ENCODE peak calls at places on chromosomes 4 and X, in ten cellular contexts. N, Z, T, Q, C, K, O, U, P and A are unnamed samples.

GRCh38 chr4:74770511-74770910 is 23.8 kb downstream of the BTC start:
- DNase-seq in K (no peak), C (no peak), Q (no peak), U (no peak), O (no peak), N (no peak), T (no peak), Z (no peak), P (no peak), A (no peak)

GRCh38 chr4:41379230-41379629 is 122.5 kb downstream of the UCHL1 start:
- DNase-seq in N (no peak), K (no peak), O (no peak), C (no peak), U (no peak), T (no peak), P (no peak), Q (no peak), Z (no peak), A (no peak)

GRCh38 chr4:6427439-6428090 is 44.8 kb downstream of the PPP2R2C start:
- DNase-seq in C (no peak), Q (no peak), N (no peak), Z (no peak), U (no peak), O (no peak), P (no peak), T (no peak), K (no peak), A (no peak)

GRCh38 chr4:184807261-184807660 is 18.5 kb downstream of the ACSL1 start:
- DNase-seq in T (no peak), U (no peak), O (no peak), K (no peak), Q (no peak), P (no peak), Z (no peak), C (no peak), N (no peak), A (no peak)

GRCh38 chrX:46912098-46912672 is at the start of gene JADE3:
- DNase-seq in Z (peak), C (peak), U (peak), K (no peak), P (no peak), N (peak), Q (peak), O (no peak), T (peak), A (peak)

GRCh38 chr4:168451744-168452394 is 28.4 kb downstream of the DDX60L start:
- DNase-seq in K (no peak), P (peak), Z (no peak), N (peak), T (peak), Q (no peak), U (no peak), O (no peak), C (peak), A (no peak)

GRCh38 chrX:119541188-119541587 is 24.0 kb downstream of the STEEP1 start:
- DNase-seq in Q (no peak), Z (no peak), T (peak), O (peak), P (peak), C (peak), K (no peak), U (no peak), N (peak), A (no peak)

GRCh38 chr4:164779811-164780216 is 25.9 kb downstream of the SMIM31 start:
- DNase-seq in P (no peak), C (peak), O (no peak), T (peak), Z (no peak), K (no peak), Q (no peak), N (peak), U (peak), A (peak)

GRCh38 chr4:167786504-167786903 is 305.8 kb upstream of the ANXA10 start:
- DNase-seq in C (no peak), U (no peak), Q (no peak), T (no peak), N (no peak), K (no peak), Z (no peak), P (no peak), O (no peak), A (no peak)

GRCh38 chr4:176273741-176274140 is 4.7 kb upstream of the ASB5 start:
- DNase-seq in Q (no peak), C (no peak), N (no peak), O (no peak), P (no peak), Z (no peak), T (no peak), K (no peak), U (no peak), A (no peak)

GRCh38 chr4:127071443-127071842 is 561.3 kb upstream of the INTU start:
- DNase-seq in U (no peak), Z (no peak), P (no peak), O (no peak), C (no peak), N (no peak), T (no peak), K (no peak), Q (no peak), A (no peak)

GRCh38 chr4:85496146-85496849 is 21.3 kb downstream of the ARHGAP24 start:
- DNase-seq in K (no peak), U (no peak), P (no peak), Q (no peak), T (peak), N (no peak), O (no peak), C (no peak), Z (no peak), A (no peak)

DNA sequence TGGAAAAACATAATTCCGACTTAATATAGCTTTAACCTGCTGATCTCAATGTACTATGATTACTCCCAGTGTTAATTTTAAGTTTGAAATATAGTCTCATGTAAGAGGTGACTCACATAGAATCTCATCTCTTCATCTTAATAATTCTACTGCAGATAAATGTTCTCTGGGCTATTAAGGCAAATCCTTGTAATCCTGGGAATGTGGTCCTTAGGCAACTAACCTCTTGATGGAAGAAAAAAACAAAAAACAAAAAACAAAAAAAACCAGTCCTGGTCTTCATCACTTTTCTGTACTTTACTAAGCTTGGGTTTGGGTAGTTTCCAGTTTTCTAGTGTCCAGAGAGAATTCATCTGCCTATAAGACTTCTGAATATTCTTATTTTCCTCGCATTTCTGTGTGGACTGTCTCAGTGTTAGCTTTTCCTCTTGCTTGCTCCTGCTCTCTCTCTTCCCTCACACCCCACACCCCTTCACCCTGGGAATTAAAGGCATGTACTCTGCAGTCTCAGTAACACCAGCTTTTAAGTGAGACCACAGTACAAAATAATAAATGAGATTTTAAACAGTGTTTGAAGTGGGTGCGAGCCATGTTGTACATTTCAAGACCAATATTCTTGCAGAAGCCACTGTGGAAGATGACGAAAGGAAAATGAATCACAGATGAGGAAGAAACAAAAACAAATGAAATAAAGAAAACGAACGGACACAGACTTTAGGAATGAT is 51.7 kb downstream of the HAND2 start:
- DNase-seq in Z (no peak), U (no peak), T (no peak), K (no peak), C (peak), P (no peak), Q (no peak), N (no peak), O (no peak), A (no peak)
- H3K4me3 ChIP-seq in Z (no peak), U (no peak), T (no peak), K (no peak), C (no peak), P (no peak), Q (no peak), N (no peak), O (no peak), A (no peak)

GRCh38 chr4:34183916-34184315 is 2060.4 kb downstream of the ARAP2 start:
- DNase-seq in Q (no peak), C (no peak), K (no peak), N (peak), O (no peak), T (no peak), U (no peak), Z (no peak), P (no peak), A (no peak)

GRCh38 chr4:34178476-34178875 is 2065.8 kb downstream of the ARAP2 start:
- DNase-seq in P (no peak), Q (no peak), Z (no peak), T (no peak), U (no peak), O (no peak), N (peak), K (no peak), C (no peak), A (no peak)

GRCh38 chr4:34182346-34182745 is 2062.0 kb downstream of the ARAP2 start:
- DNase-seq in C (peak), T (no peak), Q (no peak), K (no peak), Z (no peak), N (no peak), P (no peak), U (peak), O (no peak), A (no peak)

GRCh38 chr4:34181891-34182290 is 2062.4 kb downstream of the ARAP2 start:
- DNase-seq in Q (no peak), K (no peak), C (peak), T (peak), P (peak), U (no peak), N (no peak), Z (no peak), O (no peak), A (no peak)

GRCh38 chr4:34181311-34181808 is 2063.0 kb downstream of the ARAP2 start:
- DNase-seq in U (no peak), C (peak), Q (no peak), T (peak), P (peak), N (no peak), K (no peak), Z (no peak), O (peak), A (no peak)
- H3K4me3 ChIP-seq in U (no peak), C (no peak), Q (no peak), T (no peak), P (no peak), N (no peak), K (no peak), Z (no peak), O (no peak), A (no peak)

DNA sequence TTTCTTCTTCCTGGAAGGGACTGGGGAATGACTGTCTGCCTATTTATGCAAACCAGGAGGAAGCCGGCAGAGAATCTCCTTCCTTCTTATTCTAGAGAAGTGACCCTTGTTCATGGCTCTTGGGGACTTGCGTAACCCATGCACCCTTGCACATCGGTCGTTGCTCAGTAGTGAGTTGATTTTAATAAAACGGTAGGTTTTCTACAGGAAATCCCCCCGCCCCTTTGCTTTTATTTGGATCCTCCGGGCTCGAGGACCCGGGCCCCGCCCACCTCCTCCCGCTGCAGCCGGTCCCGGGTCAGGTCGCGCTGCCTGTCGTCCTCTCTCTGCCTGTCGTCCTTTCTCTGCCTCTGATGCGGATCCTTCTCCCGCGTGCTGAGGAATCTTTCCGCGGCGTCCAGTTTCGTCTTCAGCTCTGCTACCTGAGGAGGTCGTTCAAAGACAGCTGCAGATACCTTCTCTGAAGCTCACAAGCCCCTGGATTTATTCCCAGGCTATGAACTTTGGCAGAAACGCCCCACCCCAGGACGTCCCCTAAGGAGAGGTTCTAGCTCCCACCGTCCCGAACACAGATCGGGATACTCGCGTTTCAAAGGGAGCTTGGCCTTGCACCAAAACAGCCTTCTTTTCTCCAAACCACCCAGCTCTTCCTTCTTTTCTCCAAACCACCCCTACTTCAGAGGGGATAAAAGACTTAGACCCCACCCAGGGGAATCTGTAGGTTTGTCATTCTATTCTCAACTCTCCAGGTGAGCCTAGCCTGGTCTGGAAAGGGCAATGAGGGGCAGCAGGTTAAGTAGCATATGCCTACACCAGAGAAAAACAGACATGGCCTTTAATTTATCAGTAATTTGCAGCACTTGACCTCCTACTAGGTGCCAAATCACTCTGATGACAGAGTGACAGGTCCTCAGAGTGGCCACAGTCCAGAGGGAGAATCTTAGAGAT is 7.0 kb downstream of the TNIP3 start:
- DNase-seq in N (peak), K (peak), Z (peak), O (no peak), C (peak), U (peak), T (peak), Q (peak), P (no peak), A (no peak)
- H3K4me3 ChIP-seq in N (peak), K (peak), Z (peak), O (peak), C (peak), U (no peak), T (peak), Q (peak), P (peak), A (no peak)

DNA sequence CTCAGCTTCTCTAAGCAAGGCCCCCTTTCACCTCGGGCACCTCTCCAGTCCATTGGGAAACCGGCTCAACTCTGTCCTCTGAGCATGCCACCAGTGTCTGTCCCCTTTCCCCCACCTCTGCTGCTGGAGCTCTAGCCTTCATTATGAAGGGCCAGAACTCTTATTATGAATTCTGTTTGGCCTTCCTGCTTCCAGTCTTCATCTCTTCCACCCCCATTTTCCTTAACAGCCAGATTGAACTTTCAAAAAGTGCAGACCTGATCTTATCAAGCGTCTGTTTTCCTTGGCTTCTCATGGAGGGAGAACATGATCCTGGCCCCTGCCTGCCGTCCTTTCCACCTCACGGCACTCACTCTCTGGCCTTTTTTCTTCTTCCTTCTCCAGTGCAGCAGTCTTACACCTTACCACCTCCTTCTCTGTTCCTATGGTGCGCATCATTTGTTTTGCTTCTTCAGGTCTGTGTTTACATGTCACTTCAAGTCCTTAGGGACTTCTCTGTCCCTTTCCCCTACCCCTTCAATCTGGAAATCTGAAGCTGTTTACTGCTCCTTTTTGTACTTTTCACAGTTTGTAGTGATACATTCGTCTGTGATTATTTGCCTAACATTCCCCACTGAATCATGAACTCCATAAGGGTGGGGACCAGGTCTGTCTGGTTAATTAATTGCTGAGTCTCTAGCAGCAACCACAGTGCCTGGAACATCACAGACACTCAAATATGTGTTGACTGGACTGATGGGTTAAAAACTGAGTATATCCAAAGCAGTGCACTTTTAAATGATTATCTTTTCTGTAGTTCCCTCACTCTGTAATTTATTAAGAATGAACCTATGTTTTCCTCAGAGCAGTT is 55.8 kb downstream of the FNIP2 start:
- DNase-seq in K (no peak), C (peak), P (peak), Z (no peak), T (peak), N (peak), U (no peak), Q (no peak), O (no peak), A (no peak)
- H3K4me3 ChIP-seq in K (no peak), C (no peak), P (no peak), Z (no peak), T (no peak), N (no peak), U (no peak), Q (no peak), O (no peak), A (no peak)

GRCh38 chrX:49117597-49117996 is 5.9 kb downstream of the GPKOW start:
- DNase-seq in U (no peak), N (no peak), O (no peak), Z (no peak), C (no peak), Q (no peak), P (no peak), K (no peak), T (no peak), A (no peak)

GRCh38 chrX:49120104-49120503 is 3.4 kb downstream of the GPKOW start:
- DNase-seq in T (no peak), N (peak), O (no peak), Z (no peak), K (no peak), P (no peak), Q (no peak), C (no peak), U (no peak), A (no peak)

DNA sequence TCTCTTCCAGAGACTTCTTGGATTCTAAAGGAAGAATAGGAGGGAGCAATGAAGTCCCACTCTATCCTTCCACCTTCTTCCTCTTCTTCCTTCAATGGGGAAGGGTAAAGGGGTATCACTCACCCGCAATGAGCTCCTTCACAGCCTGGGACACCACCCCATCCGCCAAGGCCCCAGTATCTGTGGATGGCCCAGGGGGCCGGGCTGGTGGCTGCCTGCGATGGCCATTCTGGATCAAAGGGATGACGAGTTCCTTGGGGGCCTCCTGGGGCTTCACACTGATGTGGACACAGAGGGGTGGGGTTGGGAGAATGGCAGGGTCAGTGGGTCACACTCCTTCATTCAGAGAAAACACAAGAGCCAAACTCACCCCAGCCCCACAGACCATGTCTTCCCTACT is 1.0 kb downstream of the GPKOW start:
- DNase-seq in U (no peak), C (no peak), O (no peak), Z (no peak), Q (no peak), P (no peak), N (no peak), K (no peak), T (no peak), A (no peak)
- H3K4me3 ChIP-seq in U (no peak), C (peak), O (peak), Z (peak), Q (peak), P (peak), N (no peak), K (peak), T (no peak), A (peak)

GRCh38 chrX:136691028-136691809 is 43.3 kb downstream of the CD40LG start:
- DNase-seq in P (no peak), U (no peak), K (peak), O (no peak), Q (no peak), T (peak), N (no peak), Z (no peak), C (peak), A (peak)
- H3K4me3 ChIP-seq in P (no peak), U (no peak), K (no peak), O (no peak), Q (no peak), T (no peak), N (no peak), Z (no peak), C (no peak), A (no peak)

GRCh38 chr4:145481942-145482208 is 222 bp downstream of the SMAD1 start:
- DNase-seq in C (no peak), O (no peak), P (no peak), N (no peak), Q (no peak), K (no peak), Z (no peak), U (no peak), T (no peak), A (no peak)

GRCh38 chr4:145480257-145480656 is 1.4 kb upstream of the SMAD1 start:
- DNase-seq in Q (no peak), O (no peak), T (no peak), C (no peak), K (no peak), P (no peak), U (no peak), Z (no peak), N (no peak), A (no peak)

GRCh38 chr4:145482209-145483021 is 762 bp downstream of the SMAD1 start:
- DNase-seq in O (peak), P (no peak), Q (peak), U (peak), K (no peak), Z (peak), T (peak), C (peak), N (peak), A (peak)

GRCh38 chr4:145484240-145484846 is 2.7 kb downstream of the SMAD1 start:
- DNase-seq in K (no peak), Q (no peak), N (no peak), Z (no peak), O (no peak), P (no peak), T (no peak), C (no peak), U (no peak), A (no peak)

GRCh38 chr4:145481164-145481941 is at the start of gene SMAD1:
- DNase-seq in Q (peak), O (peak), N (peak), Z (peak), U (peak), K (no peak), C (peak), T (peak), P (peak), A (no peak)
- H3K4me3 ChIP-seq in Q (peak), O (peak), N (peak), Z (peak), U (peak), K (peak), C (peak), T (peak), P (peak), A (peak)

DNA sequence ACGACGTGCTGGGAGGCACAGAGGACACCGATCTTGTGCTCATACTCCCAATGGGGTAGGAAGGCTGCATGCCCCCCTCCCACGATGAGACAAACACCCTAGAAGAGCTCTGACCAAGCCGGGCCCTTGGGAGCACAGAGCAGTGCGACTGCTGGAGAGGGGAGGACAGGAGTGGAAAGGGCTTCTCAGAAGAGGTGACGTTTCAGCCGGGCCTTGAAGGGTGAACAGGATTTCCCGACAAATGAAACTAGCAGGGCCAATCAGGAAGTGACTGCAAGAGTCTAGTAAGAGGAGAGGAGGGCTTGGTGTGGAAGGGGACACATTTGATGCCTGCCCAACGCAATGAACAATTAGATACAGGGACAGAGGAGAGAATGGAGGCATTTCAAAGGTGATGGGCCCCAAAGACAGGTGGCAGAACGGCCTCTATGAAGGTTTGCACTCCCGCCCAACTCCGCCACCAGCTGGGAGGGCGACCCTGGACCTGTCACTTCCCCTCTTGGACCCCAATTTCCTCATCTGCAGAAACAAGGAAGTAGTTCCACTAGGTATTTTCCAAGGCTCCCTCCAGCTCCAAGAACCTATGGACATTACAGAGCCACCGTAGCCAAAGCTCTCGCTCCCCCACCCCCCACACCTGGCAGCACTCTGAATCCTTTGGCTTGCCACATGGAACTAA is 3.9 kb downstream of the HCFC1 start:
- DNase-seq in P (no peak), C (no peak), U (no peak), N (no peak), K (no peak), T (no peak), O (no peak), Z (no peak), Q (no peak), A (no peak)
- H3K4me3 ChIP-seq in P (no peak), C (no peak), U (no peak), N (no peak), K (peak), T (no peak), O (no peak), Z (no peak), Q (no peak), A (peak)